ENCODE peak calls at places on chromosomes 4 and X, in seven cellular contexts. J, H, R, Q, W, I and V are unnamed samples.

GRCh38 chrX:69016220-69016941 is 148.9 kb downstream of the PJA1 start:
- DNase-seq in Q (peak; percentile 23), J (no peak), W (peak; percentile 28), H (no peak), R (no peak), I (no peak), V (no peak)

GRCh38 chr4:8747896-8748575 is 123.6 kb downstream of the HMX1 start:
- DNase-seq in R (peak; percentile 22), J (no peak), W (no peak), I (no peak), H (no peak), Q (no peak), V (no peak)

GRCh38 chrX:4944767-4945166 is 1231.3 kb upstream of the PRKX start:
- DNase-seq in J (no peak), I (no peak), W (no peak), H (no peak), R (no peak), Q (no peak), V (no peak)

GRCh38 chr4:89001647-89002518 is 55.1 kb downstream of the FAM13A start:
- DNase-seq in J (peak; percentile 19), Q (no peak), W (no peak), R (no peak), I (no peak), H (no peak), V (no peak)

GRCh38 chrX:154603438-154604430 is 15.3 kb downstream of the CTAG1B start:
- DNase-seq in J (peak; percentile 68), I (peak; percentile 56), H (no peak), Q (no peak), R (peak; percentile 28), W (no peak), V (peak; percentile 41)

GRCh38 chr4:120009731-120010130 is 56.9 kb downstream of the MAD2L1 start:
- DNase-seq in J (no peak), R (no peak), W (no peak), I (peak; percentile 19), H (no peak), Q (no peak), V (peak; percentile 94)

GRCh38 chr4:17787315-17787714 is 5.9 kb upstream of the FAM184B start:
- DNase-seq in I (no peak), H (no peak), Q (no peak), W (no peak), J (no peak), R (no peak), V (peak; percentile 63)

GRCh38 chr4:11633435-11633834 is 204.7 kb upstream of the HS3ST1 start:
- DNase-seq in Q (no peak), H (no peak), J (no peak), R (no peak), W (no peak), I (no peak), V (no peak)

GRCh38 chr4:17636341-17636695 is 21.9 kb downstream of the MED28 start:
- DNase-seq in H (no peak), Q (no peak), I (no peak), W (no peak), R (no peak), J (no peak), V (no peak)

GRCh38 chr4:97866821-97867556 is 276.3 kb downstream of the STPG2 start:
- DNase-seq in W (no peak), H (no peak), J (no peak), I (no peak), Q (no peak), R (no peak), V (no peak)

GRCh38 chrX:119240356-119240755 is 4.3 kb downstream of the PGRMC1 start:
- DNase-seq in I (peak; percentile 47), Q (no peak), W (no peak), J (peak; percentile 41), H (no peak), R (no peak), V (peak; percentile 70)

GRCh38 chr4:57448452-57448851 is 338.3 kb upstream of the IGFBP7 start:
- DNase-seq in Q (no peak), W (no peak), R (no peak), I (no peak), H (no peak), J (no peak), V (no peak)

GRCh38 chrX:57930051-57930450 is 19.8 kb upstream of the ZXDA start:
- DNase-seq in W (no peak), R (no peak), I (peak; percentile 7), Q (no peak), J (no peak), H (no peak), V (no peak)

GRCh38 chr4:7183161-7183560 is 9.2 kb upstream of the SORCS2 start:
- DNase-seq in Q (no peak), W (no peak), I (no peak), H (no peak), R (peak; percentile 10), J (no peak), V (no peak)

GRCh38 chr4:153513596-153513995 is 47.4 kb downstream of the TMEM131L start:
- DNase-seq in I (peak; percentile 51), H (no peak), J (peak; percentile 47), W (no peak), R (no peak), Q (no peak), V (peak; percentile 66)

GRCh38 chr4:108272566-108272965 is 103.8 kb upstream of the LEF1 start:
- DNase-seq in W (no peak), R (no peak), I (no peak), J (no peak), H (no peak), Q (no peak), V (peak; percentile 72)

GRCh38 chrX:1582686-1583437 is 8.5 kb upstream of the AKAP17A start:
- DNase-seq in I (peak; percentile 49), R (no peak), H (no peak), W (no peak), J (no peak), Q (peak; percentile 14), V (peak; percentile 23)

GRCh38 chrX:55813150-55813549 is 95.6 kb downstream of the RRAGB start:
- DNase-seq in J (no peak), I (no peak), H (no peak), W (no peak), Q (no peak), R (no peak), V (no peak)

GRCh38 chr4:82275431-82276423 is 98.1 kb downstream of the HNRNPD start:
- DNase-seq in H (no peak), I (no peak), R (no peak), W (no peak), Q (no peak), J (no peak), V (no peak)

GRCh38 chr4:142044271-142044670 is 407.9 kb downstream of the IL15 start:
- DNase-seq in J (peak; percentile 9), W (no peak), R (no peak), Q (no peak), I (peak; percentile 20), H (no peak), V (no peak)

GRCh38 chrX:41334866-41335589 is 1.1 kb downstream of the DDX3X start:
- DNase-seq in R (peak; percentile 75), Q (peak; percentile 56), H (peak; percentile 70), W (peak; percentile 59), J (peak; percentile 75), I (peak; percentile 64), V (peak; percentile 63)

GRCh38 chrX:101550825-101551767 is 749 bp downstream of the ARMCX1 start:
- DNase-seq in Q (peak; percentile 49), I (peak; percentile 42), J (peak; percentile 60), W (peak; percentile 46), H (no peak), R (peak; percentile 56), V (peak; percentile 45)

GRCh38 chrX:115589419-115589818 is 28.4 kb downstream of the PLS3 start:
- DNase-seq in J (no peak), Q (no peak), I (no peak), R (no peak), H (no peak), W (no peak), V (no peak)

GRCh38 chr4:48137766-48138349 is 3.8 kb upstream of the TXK start:
- DNase-seq in H (no peak), Q (no peak), I (no peak), R (no peak), J (no peak), W (no peak), V (no peak)

GRCh38 chrX:87167841-87168240 is 349.8 kb upstream of the KLHL4 start:
- DNase-seq in W (no peak), H (no peak), I (no peak), Q (no peak), R (no peak), J (no peak), V (no peak)

GRCh38 chr4:169024762-169025161 is 14.7 kb upstream of the CBR4 start:
- DNase-seq in Q (no peak), H (no peak), I (peak; percentile 74), W (no peak), J (peak; percentile 71), R (no peak), V (peak; percentile 77)

GRCh38 chr4:56468097-56468422 is 643 bp downstream of the SRP72 start:
- DNase-seq in R (peak; percentile 46), W (no peak), H (peak; percentile 50), I (peak; percentile 24), Q (no peak), J (peak; percentile 38), V (peak; percentile 52)

GRCh38 chrX:139831689-139832456 is 101.0 kb downstream of the ATP11C start:
- DNase-seq in Q (no peak), I (peak; percentile 84), H (no peak), W (no peak), J (peak; percentile 84), R (no peak), V (peak; percentile 57)
- H3K4me3 ChIP-seq in Q (no peak overlapping the region), I (peak overlapping the region; percentile 3), H (no peak overlapping the region), W (no peak overlapping the region), J (no peak overlapping the region), R (no peak overlapping the region), V (no peak overlapping the region)

DNA sequence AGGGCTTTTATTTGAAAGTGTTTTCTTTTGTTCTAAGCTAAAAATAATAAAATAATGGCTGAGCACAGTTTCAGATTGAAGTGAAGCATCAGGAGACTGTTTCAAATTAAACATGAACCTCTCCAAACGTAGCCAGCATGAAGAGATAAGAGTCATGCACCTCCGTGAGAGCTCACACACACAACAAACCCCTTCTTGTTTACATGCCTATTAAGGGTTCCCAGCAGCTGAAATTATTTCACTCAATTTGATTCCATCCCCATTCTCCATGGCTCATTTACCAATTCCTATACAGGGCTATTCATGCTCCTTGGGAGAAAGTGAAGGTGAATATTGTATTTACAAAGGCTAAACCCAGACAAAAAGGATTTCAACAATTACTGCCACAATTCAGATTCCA is 954.1 kb upstream of the INTU start:
- DNase-seq in R (no peak), H (no peak), I (no peak), W (no peak), J (no peak), Q (no peak), V (no peak)
- TF ChIP-seq CTCF in R (no peak), H (no peak), I (no peak), W (no peak), J (no peak), Q (no peak), V (no peak)

GRCh38 chr4:125833-126232 is 1.5 kb downstream of the ZNF718 start:
- DNase-seq in W (no peak), R (no peak), H (no peak), I (no peak), Q (no peak), J (no peak), V (no peak)
- H3K4me3 ChIP-seq in W (peak overlapping the region; percentile 95), R (peak overlapping the region; percentile 70), H (peak overlapping the region; percentile 52), I (peak overlapping the region; percentile 91), Q (peak overlapping the region; percentile 85), J (peak overlapping the region; percentile 93), V (peak overlapping the region; percentile 97)

DNA sequence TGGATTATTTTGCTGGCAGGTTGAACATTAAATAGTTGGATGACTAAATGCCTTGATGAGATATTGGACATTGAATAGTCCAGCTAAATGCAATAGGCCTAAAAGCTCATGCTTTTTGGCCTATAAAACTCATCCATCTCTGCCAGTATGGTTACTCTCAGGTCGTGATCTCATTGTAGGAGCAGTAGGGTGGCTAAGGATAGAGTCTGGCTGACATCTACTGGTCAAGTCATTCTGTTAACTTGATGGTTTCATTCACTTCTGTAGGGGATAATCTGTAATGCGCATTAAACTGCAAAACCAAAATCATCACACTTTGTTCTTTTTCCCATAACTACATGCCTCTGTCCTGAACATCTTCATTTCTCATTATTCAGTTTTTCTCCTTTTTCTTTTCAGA is 227.0 kb downstream of the DKK2 start:
- DNase-seq in R (no peak), H (no peak), I (peak; percentile 75), Q (no peak), J (peak; percentile 21), W (no peak), V (peak; percentile 84)
- TF ChIP-seq CTCF in R (no peak), H (peak; percentile 37), I (peak; percentile 53), Q (peak; percentile 16), J (peak; percentile 64), W (peak; percentile 27), V (peak; percentile 71)